ENCODE peak calls at places on chromosomes 11 and 22, in ten cellular contexts. One of them, this sample, is unnamed.

GRCh38 chr11:114172055-114172861 is 112.7 kb downstream of the ZBTB16 start:
- DNase-seq in GM12865: no peak
- DNase-seq in SK-N-SH: no peak
- DNase-seq in Caki2: no peak
- DNase-seq in dermis microvascular lymphatic vessel endothelial cell: no peak
- DNase-seq in H9: no peak
- DNase-seq in ovary: no peak
- DNase-seq in stimulated activated CD4-positive, alpha-beta T cell treated with anti-CD3 and anti-CD28 coated beads, Interleukin-1b, Interleukin-23, amount 100 ng/mL, for 48 hours: no peak
- DNase-seq in NCI-H1436 treated with DMSO at 0.1 percent for 48 hours: no peak
- DNase-seq in T-helper 9 cell: no peak
- DNase-seq in this sample: no peak

GRCh38 chr11:126969865-126970479 is 30.6 kb downstream of the KIRREL3 start:
- DNase-seq in GM12865: peak
- DNase-seq in SK-N-SH: peak
- DNase-seq in Caki2: peak
- DNase-seq in dermis microvascular lymphatic vessel endothelial cell: no peak
- DNase-seq in H9: peak
- DNase-seq in ovary: no peak
- DNase-seq in stimulated activated CD4-positive, alpha-beta T cell treated with anti-CD3 and anti-CD28 coated beads, Interleukin-1b, Interleukin-23, amount 100 ng/mL, for 48 hours: no peak
- DNase-seq in NCI-H1436 treated with DMSO at 0.1 percent for 48 hours: no peak
- DNase-seq in T-helper 9 cell: no peak
- DNase-seq in this sample: no peak

GRCh38 chr11:64084962-64085710 is 49.4 kb downstream of the FLRT1 start:
- DNase-seq in GM12865: no peak
- DNase-seq in SK-N-SH: peak
- DNase-seq in Caki2: peak
- DNase-seq in dermis microvascular lymphatic vessel endothelial cell: no peak
- DNase-seq in H9: no peak
- DNase-seq in ovary: no peak
- DNase-seq in stimulated activated CD4-positive, alpha-beta T cell treated with anti-CD3 and anti-CD28 coated beads, Interleukin-1b, Interleukin-23, amount 100 ng/mL, for 48 hours: no peak
- DNase-seq in NCI-H1436 treated with DMSO at 0.1 percent for 48 hours: no peak
- DNase-seq in T-helper 9 cell: no peak
- DNase-seq in this sample: no peak

GRCh38 chr11:12841946-12842630 is 167.0 kb upstream of the RASSF10 start:
- DNase-seq in GM12865: peak
- DNase-seq in SK-N-SH: peak
- DNase-seq in Caki2: peak
- DNase-seq in dermis microvascular lymphatic vessel endothelial cell: peak
- DNase-seq in H9: no peak
- DNase-seq in ovary: no peak
- DNase-seq in stimulated activated CD4-positive, alpha-beta T cell treated with anti-CD3 and anti-CD28 coated beads, Interleukin-1b, Interleukin-23, amount 100 ng/mL, for 48 hours: no peak
- DNase-seq in NCI-H1436 treated with DMSO at 0.1 percent for 48 hours: no peak
- DNase-seq in T-helper 9 cell: no peak
- DNase-seq in this sample: no peak

GRCh38 chr11:67370351-67371076 is 2.9 kb downstream of the CLCF1 start:
- DNase-seq in GM12865: no peak
- DNase-seq in SK-N-SH: no peak
- DNase-seq in Caki2: no peak
- DNase-seq in dermis microvascular lymphatic vessel endothelial cell: no peak
- DNase-seq in H9: no peak
- DNase-seq in ovary: peak
- DNase-seq in stimulated activated CD4-positive, alpha-beta T cell treated with anti-CD3 and anti-CD28 coated beads, Interleukin-1b, Interleukin-23, amount 100 ng/mL, for 48 hours: no peak
- DNase-seq in NCI-H1436 treated with DMSO at 0.1 percent for 48 hours: no peak
- DNase-seq in T-helper 9 cell: no peak
- DNase-seq in this sample: no peak

GRCh38 chr11:118622376-118623290 is 15.2 kb downstream of the PHLDB1 start:
- DNase-seq in GM12865: no peak
- DNase-seq in SK-N-SH: peak
- DNase-seq in Caki2: peak
- DNase-seq in dermis microvascular lymphatic vessel endothelial cell: no peak
- DNase-seq in H9: no peak
- DNase-seq in ovary: peak
- DNase-seq in stimulated activated CD4-positive, alpha-beta T cell treated with anti-CD3 and anti-CD28 coated beads, Interleukin-1b, Interleukin-23, amount 100 ng/mL, for 48 hours: no peak
- DNase-seq in NCI-H1436 treated with DMSO at 0.1 percent for 48 hours: no peak
- DNase-seq in T-helper 9 cell: no peak
- DNase-seq in this sample: no peak

GRCh38 chr22:26632422-26633155 is 10.8 kb downstream of the CRYBA4 start:
- DNase-seq in GM12865: no peak
- DNase-seq in SK-N-SH: peak
- DNase-seq in Caki2: no peak
- DNase-seq in dermis microvascular lymphatic vessel endothelial cell: peak
- DNase-seq in H9: no peak
- DNase-seq in ovary: no peak
- DNase-seq in stimulated activated CD4-positive, alpha-beta T cell treated with anti-CD3 and anti-CD28 coated beads, Interleukin-1b, Interleukin-23, amount 100 ng/mL, for 48 hours: no peak
- DNase-seq in NCI-H1436 treated with DMSO at 0.1 percent for 48 hours: no peak
- DNase-seq in T-helper 9 cell: no peak
- DNase-seq in this sample: no peak

GRCh38 chr22:22818861-22819855 is 68.5 kb upstream of the IGLL5 start:
- DNase-seq in GM12865: peak
- DNase-seq in SK-N-SH: no peak
- DNase-seq in Caki2: no peak
- DNase-seq in dermis microvascular lymphatic vessel endothelial cell: no peak
- DNase-seq in H9: no peak
- DNase-seq in ovary: no peak
- DNase-seq in stimulated activated CD4-positive, alpha-beta T cell treated with anti-CD3 and anti-CD28 coated beads, Interleukin-1b, Interleukin-23, amount 100 ng/mL, for 48 hours: peak
- DNase-seq in NCI-H1436 treated with DMSO at 0.1 percent for 48 hours: no peak
- DNase-seq in T-helper 9 cell: no peak
- DNase-seq in this sample: no peak

GRCh38 chr11:45899086-45899447 is 8.0 kb downstream of the FREY1 start:
- DNase-seq in GM12865: no peak
- DNase-seq in SK-N-SH: no peak
- DNase-seq in Caki2: no peak
- DNase-seq in dermis microvascular lymphatic vessel endothelial cell: no peak
- DNase-seq in H9: no peak
- DNase-seq in ovary: no peak
- DNase-seq in stimulated activated CD4-positive, alpha-beta T cell treated with anti-CD3 and anti-CD28 coated beads, Interleukin-1b, Interleukin-23, amount 100 ng/mL, for 48 hours: no peak
- DNase-seq in NCI-H1436 treated with DMSO at 0.1 percent for 48 hours: no peak
- DNase-seq in T-helper 9 cell: no peak
- DNase-seq in this sample: no peak

GRCh38 chr22:25372000-25372595 is 152.7 kb downstream of the CRYBB2 start:
- DNase-seq in GM12865: no peak
- DNase-seq in SK-N-SH: no peak
- DNase-seq in Caki2: no peak
- DNase-seq in dermis microvascular lymphatic vessel endothelial cell: no peak
- DNase-seq in H9: no peak
- DNase-seq in ovary: no peak
- DNase-seq in stimulated activated CD4-positive, alpha-beta T cell treated with anti-CD3 and anti-CD28 coated beads, Interleukin-1b, Interleukin-23, amount 100 ng/mL, for 48 hours: no peak
- DNase-seq in NCI-H1436 treated with DMSO at 0.1 percent for 48 hours: no peak
- DNase-seq in T-helper 9 cell: no peak
- DNase-seq in this sample: no peak

GRCh38 chr11:12560861-12561260 is 113.4 kb upstream of the TEAD1 start:
- DNase-seq in GM12865: no peak
- DNase-seq in SK-N-SH: no peak
- DNase-seq in Caki2: no peak
- DNase-seq in dermis microvascular lymphatic vessel endothelial cell: no peak
- DNase-seq in H9: no peak
- DNase-seq in ovary: no peak
- DNase-seq in stimulated activated CD4-positive, alpha-beta T cell treated with anti-CD3 and anti-CD28 coated beads, Interleukin-1b, Interleukin-23, amount 100 ng/mL, for 48 hours: no peak
- DNase-seq in NCI-H1436 treated with DMSO at 0.1 percent for 48 hours: no peak
- DNase-seq in T-helper 9 cell: no peak
- DNase-seq in this sample: no peak